ENCODE peak calls at places on chromosomes 5 and 9, in five cellular contexts. T is MM.1S, P is fibroblast of lung, V is H9, E is HCT116. F is an unnamed sample. For H3K79me2, the result is how much of the 10 kb centered on the place peaks cover.

GRCh38 chr9:123420560-123421210 is 64.7 kb downstream of the CRB2 start:
- DNase-seq in T (no peak), P (no peak), V (no peak), E (no peak), F (no peak)

GRCh38 chr9:37498457-37498856 is 12.7 kb downstream of the POLR1E start:
- DNase-seq in T (no peak), P (no peak), V (no peak), E (no peak), F (no peak)

GRCh38 chr5:168793844-168794837 is 215.0 kb upstream of the PANK3 start:
- DNase-seq in T (no peak), P (peak), V (no peak), E (no peak), F (no peak)

GRCh38 chr9:8188720-8189407 is 389.3 kb upstream of the DMAC1 start:
- DNase-seq in T (no peak), P (no peak), V (no peak), E (no peak), F (no peak)

GRCh38 chr9:109482391-109482916 is 15.7 kb downstream of the PTPN3 start:
- DNase-seq in T (no peak), P (no peak), V (no peak), E (no peak), F (no peak)

GRCh38 chr5:155631116-155631515 is 617.6 kb downstream of the KIF4B start:
- DNase-seq in T (no peak), P (peak), V (no peak), E (no peak), F (no peak)

GRCh38 chr5:40656766-40657165 is 22.9 kb upstream of the PTGER4 start:
- DNase-seq in T (no peak), P (peak), V (no peak), E (no peak), F (no peak)

GRCh38 chr5:80741015-80741414 is 86.2 kb upstream of the DHFR start:
- DNase-seq in T (no peak), P (no peak), V (no peak), E (no peak), F (no peak)

GRCh38 chr5:132823481-132824050 is 6.9 kb downstream of the SHROOM1 start:
- DNase-seq in T (no peak), P (no peak), V (no peak), E (no peak), F (no peak)

GRCh38 chr9:82532504-82532903 is 530.4 kb downstream of the RASEF start:
- DNase-seq in T (no peak), P (peak), V (no peak), E (no peak), F (no peak)

GRCh38 chr9:97632406-97632991 is 669 bp downstream of the TSTD2 start:
- DNase-seq in T (no peak), P (peak), V (peak), E (no peak), F (peak)

GRCh38 chr5:37891832-37892231 is 52.0 kb upstream of the GDNF start:
- DNase-seq in T (no peak), P (no peak), V (no peak), E (no peak), F (no peak)

GRCh38 chr5:9151671-9152427 is 394.0 kb downstream of the SEMA5A start:
- DNase-seq in T (no peak), P (no peak), V (no peak), E (no peak), F (no peak)

GRCh38 chr5:57244331-57244730 is 70.5 kb downstream of the GPBP1 start:
- DNase-seq in T (no peak), P (no peak), V (no peak), E (no peak), F (no peak)

GRCh38 chr5:150140830-150141229 is 14.8 kb downstream of the PDGFRB start:
- DNase-seq in T (no peak), P (peak), V (no peak), E (no peak), F (no peak)

GRCh38 chr5:116378007-116378831 is 196.4 kb downstream of the SEMA6A start:
- DNase-seq in T (no peak), P (no peak), V (no peak), E (no peak), F (no peak)

GRCh38 chr5:105581988-105582690 is 2019.5 kb upstream of the NUDT12 start:
- DNase-seq in T (no peak), P (no peak), V (no peak), E (no peak), F (no peak)

GRCh38 chr9:89953824-89954223 is 349.0 kb downstream of the GADD45G start:
- DNase-seq in T (no peak), P (no peak), V (no peak), E (no peak), F (no peak)
- H3K27ac ChIP-seq in T (no peak), P (no peak), V (no peak), E (no peak), F (no peak)

GRCh38 chr5:159951387-159951786 is 35.1 kb downstream of the ADRA1B start:
- DNase-seq in T (no peak), P (peak), V (peak), E (peak), F (no peak)
- H3K4me2 ChIP-seq in T (no peak), P (no peak), V (no peak), E (peak), F (no peak)

GRCh38 chr5:142324377-142324870 is 397 bp downstream of the SPRY4 start:
- DNase-seq in T (no peak), P (no peak), V (no peak), E (no peak), F (no peak)

GRCh38 chr5:142320851-142321560 is 3.8 kb downstream of the SPRY4 start:
- DNase-seq in T (no peak), P (peak), V (peak), E (no peak), F (no peak)

GRCh38 chr5:142322403-142322746 is 2.4 kb downstream of the SPRY4 start:
- DNase-seq in T (no peak), P (no peak), V (no peak), E (no peak), F (no peak)

GRCh38 chr5:142323480-142324376 is 1.1 kb downstream of the SPRY4 start:
- DNase-seq in T (no peak), P (peak), V (no peak), E (no peak), F (peak)

GRCh38 chr5:142322747-142323479 is 1.9 kb downstream of the SPRY4 start:
- DNase-seq in T (no peak), P (peak), V (no peak), E (no peak), F (peak)
- H3K79me2 ChIP-seq in T (under half), P (half or more), V (half or more), E (half or more), F (half or more)

GRCh38 chr5:140978260-140978659 is 12.0 kb downstream of the PCDHAC2 start:
- DNase-seq in T (no peak), P (no peak), V (no peak), E (no peak), F (no peak)
- H3K27ac ChIP-seq in T (no peak), P (no peak), V (no peak), E (no peak), F (no peak)

DNA sequence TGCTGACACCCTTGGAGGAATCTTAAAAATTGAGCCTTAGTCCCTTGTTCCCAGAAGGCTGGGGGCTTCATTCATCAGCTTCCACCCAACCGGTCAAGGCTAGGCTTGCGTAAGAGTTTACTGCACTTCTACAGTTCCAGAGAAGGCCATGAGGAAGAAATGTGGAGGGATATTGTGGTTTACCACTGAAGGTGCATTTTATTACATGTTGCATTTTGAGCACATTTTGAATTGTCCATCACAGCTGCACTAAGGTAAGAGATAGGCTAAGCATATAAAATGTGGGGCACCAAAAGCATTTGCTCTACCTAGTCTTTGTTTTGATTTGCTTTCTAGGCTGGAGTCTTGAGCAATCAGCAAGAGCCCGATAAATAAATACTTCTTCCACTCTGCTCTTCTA is 167.1 kb upstream of the PAPPA start:
- DNase-seq in T (no peak), P (no peak), V (no peak), E (no peak), F (no peak)
- H3K4me2 ChIP-seq in T (no peak), P (no peak), V (no peak), E (no peak), F (no peak)

DNA sequence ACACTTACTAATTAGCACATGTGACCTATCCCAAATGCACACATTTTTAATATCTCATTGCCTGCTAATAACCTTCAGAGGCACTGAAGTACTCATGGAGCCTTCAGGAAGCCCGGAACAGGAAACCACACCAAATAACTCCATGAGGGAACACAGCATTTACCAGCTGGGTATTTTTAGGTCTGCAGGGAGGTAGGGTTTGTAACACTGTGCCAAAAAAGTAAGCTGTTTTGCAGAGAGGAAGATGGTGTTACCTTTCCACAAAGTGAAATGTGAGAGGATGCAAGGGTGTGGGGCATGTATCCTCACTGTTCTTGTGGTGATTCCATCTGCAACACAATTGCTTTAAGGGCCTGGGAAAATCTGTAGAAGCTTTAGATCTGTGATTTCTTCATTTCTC is 64.4 kb downstream of the NUDT12 start:
- DNase-seq in T (no peak), P (no peak), V (no peak), E (no peak), F (no peak)
- H3K79me2 ChIP-seq in T (under half), P (under half), V (under half), E (under half), F (under half)

GRCh38 chr5:36630201-36630968 is 24.0 kb downstream of the SLC1A3 start:
- DNase-seq in T (no peak), P (peak), V (no peak), E (no peak), F (no peak)
- H3K27ac ChIP-seq in T (no peak), P (no peak), V (no peak), E (no peak), F (no peak)

F was measured in PC-9.